ENCODE peak calls at places on chromosomes 11 and 22, in nine cellular contexts. U is Peyer's patch, H is IMR-90, X is spleen, N is ovary, C is lower leg skin, Y is vagina, P is tibial nerve, D is endothelial cell of umbilical vein. Z is an unnamed sample.

GRCh38 chr22:48700566-48701295 is 1126.9 kb downstream of the BRD1 start:
- DNase-seq in U (no peak), H (no peak), X (no peak), N (no peak), C (no peak), Y (no peak), P (no peak), D (no peak), Z (no peak)

GRCh38 chr11:125743681-125744080 is 2.4 kb upstream of the PATE1 start:
- DNase-seq in U (no peak), H (no peak), X (no peak), N (no peak), C (no peak), Y (no peak), P (no peak), D (no peak), Z (no peak)

GRCh38 chr11:117570701-117571100 is 226.3 kb downstream of the DSCAML1 start:
- DNase-seq in U (no peak), H (no peak), X (peak), N (peak), C (no peak), Y (no peak), P (no peak), D (no peak), Z (peak)

GRCh38 chr11:24820541-24820940 is 323.7 kb downstream of the LUZP2 start:
- DNase-seq in U (no peak), H (peak), X (no peak), N (no peak), C (no peak), Y (no peak), P (no peak), D (no peak), Z (no peak)

GRCh38 chr11:3944198-3944597 is 88.7 kb downstream of the STIM1 start:
- DNase-seq in U (no peak), H (no peak), X (no peak), N (no peak), C (no peak), Y (no peak), P (peak), D (no peak), Z (no peak)

GRCh38 chr22:36928826-36929535 is 15.6 kb downstream of the CSF2RB start:
- DNase-seq in U (no peak), H (no peak), X (no peak), N (no peak), C (peak), Y (no peak), P (no peak), D (no peak), Z (peak)

GRCh38 chr11:44629732-44630345 is 64.4 kb downstream of the CD82 start:
- DNase-seq in U (no peak), H (no peak), X (no peak), N (no peak), C (peak), Y (peak), P (no peak), D (no peak), Z (peak)

GRCh38 chr11:44627911-44628729 is 62.7 kb downstream of the CD82 start:
- DNase-seq in U (peak), H (peak), X (peak), N (peak), C (peak), Y (peak), P (peak), D (peak), Z (peak)

GRCh38 chr22:39174498-39175120 is 22.1 kb upstream of the CBX7 start:
- DNase-seq in U (peak), H (peak), X (peak), N (peak), C (peak), Y (no peak), P (peak), D (peak), Z (peak)

GRCh38 chr11:57399221-57399620 is 8.8 kb upstream of the PRG2 start:
- DNase-seq in U (no peak), H (no peak), X (no peak), N (no peak), C (no peak), Y (no peak), P (no peak), D (peak), Z (no peak)

GRCh38 chr11:10394229-10395100 is 60.6 kb upstream of the AMPD3 start:
- DNase-seq in U (no peak), H (peak), X (no peak), N (no peak), C (peak), Y (peak), P (no peak), D (no peak), Z (no peak)

GRCh38 chr11:47270331-47271271 is 668 bp downstream of the MADD start:
- DNase-seq in U (peak), H (peak), X (peak), N (no peak), C (no peak), Y (no peak), P (no peak), D (peak), Z (peak)

GRCh38 chr22:17368727-17369552 is at the start of gene CECR2:
- DNase-seq in U (peak), H (no peak), X (peak), N (peak), C (no peak), Y (no peak), P (no peak), D (no peak), Z (peak)

GRCh38 chr11:17218403-17218802 is 10.6 kb upstream of the PIK3C2A start:
- DNase-seq in U (no peak), H (no peak), X (no peak), N (no peak), C (no peak), Y (no peak), P (no peak), D (no peak), Z (no peak)

GRCh38 chr22:36156515-36157419 is 3.8 kb downstream of the APOL3 start:
- DNase-seq in U (peak), H (peak), X (peak), N (peak), C (peak), Y (no peak), P (peak), D (peak), Z (peak)

GRCh38 chr22:27513021-27513420 is 288.5 kb downstream of the MN1 start:
- DNase-seq in U (no peak), H (no peak), X (no peak), N (no peak), C (no peak), Y (no peak), P (no peak), D (peak), Z (no peak)

GRCh38 chr11:126696976-126697375 is 303.6 kb downstream of the KIRREL3 start:
- DNase-seq in U (no peak), H (no peak), X (no peak), N (no peak), C (no peak), Y (no peak), P (no peak), D (no peak), Z (no peak)

GRCh38 chr11:134504146-134504905 is 92.3 kb upstream of the B3GAT1 start:
- DNase-seq in U (peak), H (no peak), X (peak), N (no peak), C (peak), Y (no peak), P (no peak), D (peak), Z (no peak)

GRCh38 chr11:66850588-66851250 is 6.1 kb upstream of the LRFN4 start:
- DNase-seq in U (no peak), H (no peak), X (peak), N (peak), C (peak), Y (no peak), P (no peak), D (no peak), Z (peak)

GRCh38 chr11:95699631-95700470 is 89.7 kb downstream of the FAM76B start:
- DNase-seq in U (no peak), H (peak), X (no peak), N (no peak), C (no peak), Y (no peak), P (no peak), D (no peak), Z (no peak)

GRCh38 chr11:25961539-25961938 is 370.4 kb upstream of the ANO3 start:
- DNase-seq in U (no peak), H (no peak), X (no peak), N (no peak), C (no peak), Y (no peak), P (no peak), D (no peak), Z (no peak)
- TF ChIP-seq CTCF in U (peak), H (no peak), X (no peak), N (no peak), C (no peak), Y (no peak), P (no peak), D (no peak), Z (no peak)

DNA sequence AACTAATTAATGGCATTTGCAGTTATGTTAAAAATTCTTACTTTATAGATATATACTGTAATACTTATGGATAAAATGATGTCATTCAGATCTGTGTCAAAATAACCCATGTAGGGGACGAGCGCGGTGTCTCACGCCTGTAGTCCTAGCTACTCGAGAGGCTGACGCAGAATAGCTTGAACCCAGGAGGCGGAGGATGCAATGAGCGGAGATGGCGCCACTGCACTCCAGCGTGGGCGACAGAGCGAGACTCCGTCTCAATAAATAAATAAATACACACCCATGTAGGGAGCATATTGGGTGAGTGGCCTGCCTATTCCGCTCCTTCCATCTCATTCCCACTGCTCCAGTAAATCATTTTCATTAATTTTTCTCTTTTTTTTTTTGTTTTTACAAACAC is 7.1 kb downstream of the SNU13 start:
- DNase-seq in U (no peak), H (no peak), X (peak), N (no peak), C (no peak), Y (no peak), P (no peak), D (peak), Z (peak)
- H3K4me3 ChIP-seq in U (peak), H (peak), X (peak), N (peak), C (no peak), Y (peak), P (peak), D (peak), Z (peak)

GRCh38 chr11:77994434-77995362 is at the start of gene INTS4:
- DNase-seq in U (peak), H (peak), X (peak), N (peak), C (peak), Y (peak), P (peak), D (peak), Z (peak)
- TF ChIP-seq POLR2A in U (peak), H (peak), X (peak), N (peak), C (no peak), Y (peak), P (peak), D (peak), Z (no peak)

GRCh38 chr22:25334091-25334490 is 114.7 kb downstream of the CRYBB2 start:
- DNase-seq in U (peak), H (peak), X (no peak), N (no peak), C (no peak), Y (no peak), P (no peak), D (peak), Z (no peak)
- TF ChIP-seq CTCF in U (peak), H (peak), X (peak), N (no peak), C (no peak), Y (no peak), P (no peak), D (peak), Z (no peak)

GRCh38 chr22:32747588-32747987 is 53.9 kb upstream of the TIMP3 start:
- DNase-seq in U (no peak), H (no peak), X (no peak), N (no peak), C (no peak), Y (no peak), P (no peak), D (no peak), Z (no peak)

GRCh38 chr22:32745996-32746322 is 55.5 kb upstream of the TIMP3 start:
- DNase-seq in U (no peak), H (no peak), X (no peak), N (no peak), C (peak), Y (no peak), P (no peak), D (no peak), Z (no peak)

GRCh38 chr22:32745251-32745995 is 56.1 kb upstream of the TIMP3 start:
- DNase-seq in U (no peak), H (peak), X (no peak), N (no peak), C (peak), Y (no peak), P (no peak), D (no peak), Z (peak)

GRCh38 chr22:32746715-32747114 is 54.8 kb upstream of the TIMP3 start:
- DNase-seq in U (no peak), H (no peak), X (no peak), N (no peak), C (peak), Y (no peak), P (no peak), D (no peak), Z (peak)

GRCh38 chr22:32744560-32744959 is 56.9 kb upstream of the TIMP3 start:
- DNase-seq in U (no peak), H (no peak), X (no peak), N (no peak), C (peak), Y (no peak), P (no peak), D (no peak), Z (no peak)
- H3K4me3 ChIP-seq in U (no peak), H (no peak), X (no peak), N (no peak), C (no peak), Y (no peak), P (no peak), D (no peak), Z (no peak)

GRCh38 chr11:97751405-97751804 is 1269.3 kb upstream of the CNTN5 start:
- DNase-seq in U (no peak), H (no peak), X (no peak), N (no peak), C (no peak), Y (no peak), P (no peak), D (no peak), Z (no peak)

GRCh38 chr11:97756571-97757335 is 1264.0 kb upstream of the CNTN5 start:
- DNase-seq in U (no peak), H (no peak), X (no peak), N (no peak), C (no peak), Y (no peak), P (no peak), D (no peak), Z (no peak)

GRCh38 chr11:97746832-97747231 is 1273.9 kb upstream of the CNTN5 start:
- DNase-seq in U (no peak), H (no peak), X (no peak), N (no peak), C (no peak), Y (no peak), P (no peak), D (peak), Z (no peak)

GRCh38 chr11:97754976-97755375 is 1265.8 kb upstream of the CNTN5 start:
- DNase-seq in U (no peak), H (no peak), X (no peak), N (no peak), C (no peak), Y (no peak), P (no peak), D (no peak), Z (no peak)

GRCh38 chr11:97751952-97752351 is 1268.8 kb upstream of the CNTN5 start:
- DNase-seq in U (no peak), H (no peak), X (no peak), N (no peak), C (no peak), Y (no peak), P (no peak), D (no peak), Z (no peak)
- TF ChIP-seq POLR2A in U (no peak), H (no peak), X (no peak), N (no peak), C (no peak), Y (no peak), P (no peak), D (no peak), Z (no peak)

DNA sequence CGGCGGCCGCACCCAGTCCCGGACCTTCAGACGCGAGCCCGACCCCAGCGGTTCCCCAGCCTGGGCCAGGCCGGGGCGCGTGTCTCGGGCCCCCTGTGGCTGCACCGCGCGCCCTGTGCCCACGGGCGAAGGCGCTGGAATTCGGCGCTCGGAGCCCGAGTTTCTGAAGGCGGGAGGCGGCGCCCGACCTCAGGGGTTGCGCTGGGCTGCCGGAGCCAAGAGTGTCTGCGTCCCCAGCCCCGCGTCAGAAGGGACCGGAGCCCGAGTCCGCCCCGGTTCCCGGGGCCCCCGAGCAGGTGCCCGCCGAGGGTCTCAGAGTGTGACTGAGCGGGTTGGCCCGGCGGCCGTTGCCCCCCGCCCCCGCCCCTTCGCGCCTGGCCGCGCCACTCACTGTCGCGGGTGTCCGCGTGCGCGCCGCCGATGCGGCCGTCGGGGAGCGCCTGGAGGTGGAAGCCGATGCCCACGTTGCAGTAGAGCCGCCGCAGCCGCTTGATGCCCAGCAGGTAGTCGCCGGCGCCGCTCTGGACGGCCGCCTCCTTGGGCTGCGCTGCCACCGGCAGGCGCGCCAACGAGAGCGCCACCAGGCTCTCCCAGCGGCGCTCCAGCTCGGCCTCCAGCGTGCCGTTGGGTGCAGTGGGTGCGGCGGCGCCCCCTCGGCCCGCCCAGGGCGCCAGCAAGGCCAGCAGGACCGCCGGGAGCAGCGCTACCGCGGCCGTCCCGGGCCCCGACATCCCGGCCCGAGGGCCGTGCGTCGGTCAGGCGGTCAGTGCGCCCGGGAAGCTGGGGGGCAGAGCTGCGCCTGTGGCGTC is 583 bp downstream of the FGF4 start:
- DNase-seq in U (no peak), H (no peak), X (no peak), N (no peak), C (no peak), Y (no peak), P (no peak), D (no peak), Z (no peak)
- TF ChIP-seq CTCF in U (no peak), H (no peak), X (no peak), N (no peak), C (no peak), Y (no peak), P (no peak), D (no peak), Z (no peak)

GRCh38 chr11:503179-503981 is 3.7 kb downstream of the RNH1 start:
- DNase-seq in U (no peak), H (peak), X (peak), N (peak), C (peak), Y (no peak), P (no peak), D (no peak), Z (peak)

GRCh38 chr11:506950-507726 is at the start of gene RNH1:
- DNase-seq in U (peak), H (peak), X (peak), N (peak), C (peak), Y (peak), P (peak), D (peak), Z (peak)

GRCh38 chr11:506238-506949 is 648 bp downstream of the RNH1 start:
- DNase-seq in U (peak), H (peak), X (peak), N (peak), C (peak), Y (no peak), P (peak), D (peak), Z (peak)

GRCh38 chr11:504053-504993 is 2.7 kb downstream of the RNH1 start:
- DNase-seq in U (no peak), H (no peak), X (peak), N (peak), C (peak), Y (no peak), P (no peak), D (peak), Z (no peak)

GRCh38 chr11:504994-505344 is 2.1 kb downstream of the RNH1 start:
- DNase-seq in U (no peak), H (no peak), X (no peak), N (no peak), C (peak), Y (no peak), P (no peak), D (no peak), Z (no peak)
- H3K4me3 ChIP-seq in U (peak), H (peak), X (peak), N (peak), C (no peak), Y (peak), P (peak), D (peak), Z (peak)

Z was measured in sigmoid colon.